ENCODE peak calls at places on chromosomes 13 and 19, in six cellular contexts. K is RPMI7951; P is stimulated activated CD4-positive, alpha-beta T cell treated with anti-CD3 and anti-CD28 coated beads, Interleukin-1b, Interleukin-23, amount 100 ng/mL, for 1 hour; L is fibroblast of lung; B is activated B cell treated with CpG ODN at 0.5 μM for 24 hours; O is MG63. X is an unnamed sample.

GRCh38 chr19:28292822-28293500 is 920.0 kb downstream of the UQCRFS1 start:
- DNase-seq in K (peak), P (no peak), L (no peak), B (no peak), O (no peak), X (no peak)

GRCh38 chr13:30504081-30504480 is 38.3 kb upstream of the HMGB1 start:
- DNase-seq in K (peak), P (no peak), L (peak), B (no peak), O (no peak), X (no peak)

GRCh38 chr13:112835796-112836195 is 133.2 kb upstream of the MCF2L start:
- DNase-seq in K (no peak), P (no peak), L (no peak), B (no peak), O (no peak), X (no peak)

GRCh38 chr13:36142735-36143134 is 11.6 kb upstream of the DCLK1 start:
- DNase-seq in K (no peak), P (no peak), L (no peak), B (no peak), O (no peak), X (no peak)

GRCh38 chr19:2059422-2060201 is 8.6 kb upstream of the MKNK2 start:
- DNase-seq in K (peak), P (no peak), L (peak), B (no peak), O (peak), X (peak)

GRCh38 chr13:112441779-112442310 is 65.7 kb downstream of the SPACA7 start:
- DNase-seq in K (no peak), P (no peak), L (no peak), B (no peak), O (no peak), X (no peak)

GRCh38 chr19:5719274-5719960 is 529 bp downstream of the LONP1 start:
- DNase-seq in K (peak), P (no peak), L (peak), B (no peak), O (no peak), X (peak)

GRCh38 chr13:113832204-113832603 is 31.7 kb downstream of the GAS6 start:
- DNase-seq in K (peak), P (no peak), L (no peak), B (no peak), O (peak), X (no peak)

GRCh38 chr13:40680659-40681323 is 14.3 kb upstream of the FOXO1 start:
- DNase-seq in K (no peak), P (no peak), L (no peak), B (no peak), O (no peak), X (no peak)

GRCh38 chr13:33388254-33388998 is 102.9 kb upstream of the STARD13 start:
- DNase-seq in K (no peak), P (no peak), L (no peak), B (no peak), O (peak), X (no peak)

GRCh38 chr13:111969551-111970135 is 97.3 kb upstream of the SOX1 start:
- DNase-seq in K (no peak), P (no peak), L (no peak), B (no peak), O (no peak), X (no peak)

GRCh38 chr19:47512948-47513319 is 1.9 kb downstream of the NAPA start:
- DNase-seq in K (no peak), P (no peak), L (no peak), B (no peak), O (no peak), X (no peak)

GRCh38 chr19:55700813-55701212 is 25.8 kb downstream of the EPN1 start:
- DNase-seq in K (no peak), P (no peak), L (no peak), B (no peak), O (no peak), X (no peak)

GRCh38 chr19:18605196-18605545 is 1.4 kb downstream of the CRLF1 start:
- DNase-seq in K (no peak), P (no peak), L (no peak), B (no peak), O (no peak), X (no peak)

GRCh38 chr13:95099541-95099940 is 201.7 kb downstream of the ABCC4 start:
- DNase-seq in K (peak), P (no peak), L (peak), B (no peak), O (no peak), X (no peak)

GRCh38 chr13:106033634-106034033 is 501.8 kb downstream of the EFNB2 start:
- DNase-seq in K (peak), P (no peak), L (peak), B (no peak), O (no peak), X (no peak)

GRCh38 chr13:42392706-42393572 is 121.0 kb downstream of the AKAP11 start:
- DNase-seq in K (peak), P (no peak), L (peak), B (no peak), O (no peak), X (no peak)

GRCh38 chr19:5983367-5983955 is 5.5 kb upstream of the RANBP3 start:
- DNase-seq in K (no peak), P (no peak), L (no peak), B (no peak), O (no peak), X (no peak)

GRCh38 chr19:57348136-57348535 is 2.9 kb upstream of the ZNF304 start:
- DNase-seq in K (peak), P (no peak), L (peak), B (no peak), O (peak), X (no peak)

GRCh38 chr13:91375119-91375729 is 23.2 kb upstream of the GPC5 start:
- DNase-seq in K (peak), P (no peak), L (no peak), B (no peak), O (no peak), X (no peak)

GRCh38 chr19:36093687-36094086 is 17.3 kb upstream of the OVOL3 start:
- DNase-seq in K (no peak), P (no peak), L (peak), B (no peak), O (no peak), X (no peak)

GRCh38 chr19:540867-541637 is 2.8 kb upstream of the GZMM start:
- DNase-seq in K (no peak), P (no peak), L (no peak), B (no peak), O (no peak), X (no peak)

GRCh38 chr13:66657165-66657895 is 572.8 kb downstream of the PCDH9 start:
- DNase-seq in K (peak), P (no peak), L (peak), B (no peak), O (peak), X (no peak)

GRCh38 chr19:8208119-8208709 is 956 bp upstream of the CERS4 start:
- DNase-seq in K (peak), P (no peak), L (no peak), B (peak), O (no peak), X (no peak)

X was measured in mucosa of descending colon.